ENCODE peak calls at places on chromosome 2, in five cellular contexts. M is neural crest cell, L is GM10248, E is omental fat pad, W is endothelial cell of umbilical vein. R is an unnamed sample.

GRCh38 chr2:62074233-62074632 is 121.7 kb upstream of the B3GNT2 start:
- DNase-seq in M (no peak), L (no peak), E (no peak), W (no peak), R (no peak)

GRCh38 chr2:236625156-236625690 is 55.6 kb downstream of the ACKR3 start:
- DNase-seq in M (no peak), L (no peak), E (no peak), W (no peak), R (no peak)

GRCh38 chr2:201840726-201841125 is 34.4 kb downstream of the CDK15 start:
- DNase-seq in M (no peak), L (no peak), E (no peak), W (no peak), R (no peak)

GRCh38 chr2:20326163-20326780 is 24.4 kb downstream of the PUM2 start:
- DNase-seq in M (peak), L (peak), E (no peak), W (peak), R (peak)

GRCh38 chr2:192157776-192158175 is 37.0 kb downstream of the TMEFF2 start:
- DNase-seq in M (no peak), L (no peak), E (no peak), W (no peak), R (no peak)

GRCh38 chr2:240509667-240510512 is 47.9 kb downstream of the ANKMY1 start:
- DNase-seq in M (no peak), L (no peak), E (no peak), W (no peak), R (no peak)

GRCh38 chr2:138209009-138209408 is 244.7 kb downstream of the HNMT start:
- DNase-seq in M (no peak), L (no peak), E (no peak), W (peak), R (no peak)

GRCh38 chr2:33343387-33343895 is 133.0 kb upstream of the RASGRP3 start:
- DNase-seq in M (no peak), L (no peak), E (no peak), W (no peak), R (no peak)

GRCh38 chr2:240203031-240203841 is 62.8 kb upstream of the OTOS start:
- DNase-seq in M (no peak), L (no peak), E (no peak), W (no peak), R (no peak)

GRCh38 chr2:121427187-121427689 is 103.4 kb upstream of the RNU4ATAC start:
- DNase-seq in M (no peak), L (no peak), E (no peak), W (no peak), R (no peak)

GRCh38 chr2:241815477-241816430 is 6.8 kb downstream of the NEU4 start:
- DNase-seq in M (no peak), L (peak), E (no peak), W (no peak), R (no peak)

GRCh38 chr2:232336956-232337700 is 41.4 kb upstream of the ALPP start:
- DNase-seq in M (no peak), L (no peak), E (peak), W (no peak), R (no peak)

GRCh38 chr2:134574610-134575332 is 144.0 kb downstream of the TMEM163 start:
- DNase-seq in M (no peak), L (no peak), E (no peak), W (no peak), R (no peak)

GRCh38 chr2:179569834-179570233 is 291.6 kb downstream of the ZNF385B start:
- DNase-seq in M (no peak), L (no peak), E (no peak), W (no peak), R (no peak)

GRCh38 chr2:74502147-74502719 is 2.8 kb upstream of the LBX2 start:
- DNase-seq in M (no peak), L (peak), E (no peak), W (no peak), R (no peak)

GRCh38 chr2:101291973-101292372 is 16.5 kb downstream of the RNF149 start:
- DNase-seq in M (no peak), L (no peak), E (no peak), W (no peak), R (no peak)

GRCh38 chr2:88281302-88282217 is 111.4 kb downstream of the THNSL2 start:
- DNase-seq in M (no peak), L (no peak), E (no peak), W (no peak), R (no peak)

GRCh38 chr2:39050109-39050508 is 70.7 kb downstream of the SOS1 start:
- DNase-seq in M (no peak), L (no peak), E (no peak), W (no peak), R (no peak)

DNA sequence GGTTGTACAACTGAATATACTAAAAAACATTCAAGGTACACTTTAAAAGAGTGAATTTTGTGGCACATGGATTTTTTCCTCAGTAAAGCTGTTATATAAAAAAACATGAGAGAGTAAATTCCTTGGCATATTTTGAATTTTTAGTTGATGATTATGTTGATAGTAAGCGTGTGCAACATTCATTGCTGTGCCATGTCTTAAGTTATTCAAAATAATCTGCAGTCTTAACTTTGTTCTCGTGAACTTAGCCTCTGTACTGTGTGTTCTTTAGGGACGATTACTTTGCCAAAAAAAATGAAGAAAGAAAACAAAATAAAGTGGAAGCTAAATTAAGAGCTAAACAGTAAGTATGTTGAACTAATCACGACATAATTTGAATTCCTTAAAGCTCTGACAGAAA is 9.5 kb downstream of the SSB start:
- DNase-seq in M (no peak), L (no peak), E (no peak), W (no peak), R (no peak)
- TF ChIP-seq CTCF in M (no peak), L (no peak), E (no peak), W (no peak), R (no peak)

DNA sequence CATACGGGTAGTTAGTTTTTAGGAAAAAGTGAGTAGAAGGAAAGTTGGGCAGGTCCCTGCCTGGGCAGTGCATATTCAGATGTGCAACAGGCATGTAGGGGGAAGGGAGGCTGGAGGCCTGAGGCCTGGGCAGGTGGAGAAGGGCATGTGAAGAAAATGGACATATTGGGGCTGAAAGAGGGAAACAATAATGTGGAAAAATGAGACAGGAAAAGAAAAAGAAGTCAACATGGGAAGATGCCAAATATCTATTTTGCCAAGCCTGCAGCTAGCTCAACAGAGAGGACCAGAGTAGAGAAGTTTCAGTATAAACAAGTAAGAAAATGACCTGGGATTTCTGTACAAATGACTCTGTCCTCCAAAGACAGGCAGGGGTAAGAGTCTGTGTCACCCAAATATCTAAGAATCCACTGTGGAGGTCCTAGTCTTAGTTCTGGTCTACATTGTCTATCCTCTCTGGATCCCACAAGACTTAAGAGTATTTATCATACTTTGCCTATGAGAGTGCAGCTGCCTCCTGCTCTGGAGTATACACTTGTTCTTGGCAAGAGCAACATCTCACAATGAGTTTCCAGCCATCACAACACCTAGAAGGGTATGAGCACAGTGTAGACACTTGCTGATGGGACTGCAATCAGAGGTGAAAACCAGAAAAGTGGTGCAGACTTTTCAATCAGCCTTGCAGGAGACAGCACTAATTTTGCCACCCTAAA is 80.2 kb downstream of the CLHC1 start:
- DNase-seq in M (no peak), L (no peak), E (no peak), W (peak), R (no peak)
- TF ChIP-seq CTCF in M (no peak), L (no peak), E (no peak), W (no peak), R (no peak)

DNA sequence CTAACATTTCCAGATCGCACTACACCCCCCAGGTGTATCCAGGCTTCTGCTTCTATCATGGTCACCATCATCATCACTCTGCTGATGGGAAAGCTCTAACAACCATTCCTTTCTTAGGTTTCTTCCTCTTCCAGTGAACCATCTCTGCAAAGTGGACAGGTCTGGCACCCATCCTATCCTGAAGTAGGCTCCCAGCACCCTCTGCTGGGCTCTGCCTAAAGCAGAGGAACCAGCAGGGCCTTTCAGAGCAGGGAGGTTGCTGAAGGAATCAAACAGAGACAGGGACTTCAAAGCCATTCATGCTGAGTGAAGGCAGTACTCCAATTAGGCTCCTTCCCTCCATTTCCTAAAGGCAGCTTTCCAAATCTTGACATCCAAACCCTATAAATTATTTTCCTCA is 27.2 kb upstream of the SATB2 start:
- DNase-seq in M (no peak), L (no peak), E (no peak), W (no peak), R (no peak)
- TF ChIP-seq CTCF in M (no peak), L (no peak), E (no peak), W (no peak), R (no peak)

GRCh38 chr2:83817511-83817910 is 641.6 kb downstream of the SUCLG1 start:
- DNase-seq in M (no peak), L (no peak), E (no peak), W (peak), R (no peak)
- TF ChIP-seq CTCF in M (peak), L (no peak), E (no peak), W (no peak), R (no peak)